ENCODE peak calls at places on chromosomes 3 and 15, in five cellular contexts. Q is pancreas, R is PC-9, E is tibial artery, Z is GM06990. K is an unnamed sample.

GRCh38 chr3:170117134-170117533 is 64.4 kb downstream of the PHC3 start:
- DNase-seq in Z (no peak), E (no peak), Q (no peak), R (no peak), K (no peak)

GRCh38 chr3:61524933-61525332 is 36.4 kb upstream of the PTPRG start:
- DNase-seq in E (no peak), R (no peak), Q (no peak), Z (no peak), K (no peak)

GRCh38 chr15:80779658-80780415 is 667 bp downstream of the CEMIP start:
- DNase-seq in R (peak; percentile 39), E (no peak), Z (peak; percentile 18), Q (peak; percentile 63), K (no peak)

GRCh38 chr3:38648024-38648658 is 1.3 kb downstream of the SCN5A start:
- DNase-seq in Z (no peak), R (no peak), E (peak; percentile 38), Q (no peak), K (no peak)

GRCh38 chr15:80999623-81000036 is 1.1 kb upstream of the TLNRD1 start:
- DNase-seq in E (no peak), Q (peak; percentile 84), Z (peak; percentile 59), R (peak; percentile 77), K (no peak)

GRCh38 chr3:186976802-186977201 is 46.5 kb downstream of the ST6GAL1 start:
- DNase-seq in R (no peak), Q (no peak), E (no peak), Z (no peak), K (no peak)

GRCh38 chr15:35329521-35329921 is 216.4 kb downstream of the DPH6 start:
- DNase-seq in Z (no peak), E (no peak), R (no peak), Q (no peak), K (no peak)

GRCh38 chr3:87186631-87187159 is 40.4 kb upstream of the CHMP2B start:
- DNase-seq in R (no peak), E (no peak), Z (no peak), Q (no peak), K (no peak)

GRCh38 chr15:89165677-89166076 is 55.7 kb downstream of the RLBP1 start:
- DNase-seq in Z (no peak), R (no peak), Q (no peak), E (no peak), K (no peak)

DNA sequence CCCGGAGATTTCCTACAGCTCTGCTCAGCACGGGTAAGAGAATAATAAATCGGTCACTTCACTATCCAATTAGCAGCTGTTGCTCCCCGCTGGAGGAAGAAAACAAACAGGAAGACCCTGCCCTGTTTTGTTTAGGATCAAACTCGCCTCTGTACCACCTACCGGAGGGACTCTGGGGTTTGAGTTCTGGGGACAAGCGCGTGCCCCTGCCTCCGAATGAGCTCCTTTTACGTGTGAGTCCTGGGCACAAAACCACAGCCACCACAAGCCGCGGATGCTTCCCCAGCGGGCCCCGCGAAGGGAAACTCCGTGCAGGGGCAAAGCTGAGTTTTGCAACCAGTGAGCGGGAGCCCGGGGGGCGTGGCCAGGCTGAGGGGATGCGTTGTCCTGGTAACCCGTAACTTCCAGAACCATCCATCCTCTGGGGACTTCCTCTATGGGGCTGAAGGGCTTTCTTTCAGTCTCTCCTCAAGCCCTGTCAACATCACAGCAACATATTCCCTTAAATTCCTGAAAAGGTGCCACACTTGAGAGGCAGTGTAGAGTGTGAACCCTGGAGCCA is 315.8 kb upstream of the PROK2 start:
- DNase-seq in Z (peak; percentile 91), R (no peak), Q (peak; percentile 76), E (peak; percentile 93), K (peak; percentile 96)
- H3K4me3 ChIP-seq in Z (peak overlapping the region; percentile 48), R (no peak overlapping the region), Q (no peak overlapping the region), E (peak overlapping the region; percentile 47), K (peak overlapping the region; percentile 9)

DNA sequence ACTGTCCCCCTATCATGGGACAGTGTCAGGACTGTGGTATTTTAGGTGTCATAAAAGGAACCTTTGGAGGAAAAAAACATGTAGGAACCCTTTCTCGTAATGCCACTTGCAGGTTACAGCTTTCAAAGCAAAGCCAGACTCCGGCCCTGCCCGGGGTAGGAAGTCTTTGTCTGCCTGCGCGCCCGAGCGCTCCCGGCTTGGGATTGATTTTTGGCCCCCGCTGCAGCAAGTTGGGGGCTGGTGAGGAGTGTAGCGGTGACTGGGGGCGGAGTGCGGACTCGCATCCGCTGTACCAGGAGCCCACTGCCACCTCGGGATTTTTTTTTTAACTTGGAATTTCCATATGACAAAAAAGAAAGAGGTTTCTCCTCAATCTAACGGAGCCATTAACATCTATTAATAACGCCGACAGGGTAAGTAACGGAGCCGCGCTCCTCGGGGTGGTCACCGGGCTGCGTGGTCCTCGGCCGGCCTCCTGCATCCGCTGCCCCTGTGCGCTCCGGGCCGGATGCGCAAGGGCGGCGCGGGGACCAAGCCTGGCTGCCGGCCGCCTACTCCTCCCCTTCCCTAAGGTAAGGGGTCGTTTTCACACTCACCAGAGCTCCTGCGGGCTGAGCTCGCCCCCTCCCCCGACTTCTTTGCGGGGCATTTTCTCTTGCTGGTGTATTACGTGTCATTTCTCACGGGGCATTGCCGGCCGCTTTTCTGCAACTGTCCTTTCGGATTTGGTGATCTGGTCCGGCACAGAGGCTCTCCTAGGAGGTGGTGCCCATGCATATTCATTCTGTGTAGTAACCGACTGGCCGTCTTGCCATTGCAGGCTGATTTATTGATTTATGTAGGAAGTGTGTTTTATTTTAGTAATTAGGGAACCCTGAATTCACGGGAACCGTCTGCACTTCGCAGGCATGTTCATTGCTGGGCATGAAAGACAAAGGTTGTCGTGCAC is 219.8 kb upstream of the TOPAZ1 start:
- DNase-seq in Q (no peak), R (no peak), Z (no peak), E (no peak), K (no peak)
- H3K4me3 ChIP-seq in Q (no peak overlapping the region), R (no peak overlapping the region), Z (peak overlapping the region; percentile 66), E (peak overlapping the region; percentile 31), K (peak overlapping the region; percentile 18)

GRCh38 chr3:31932990-31933389 is 48.1 kb downstream of the OSBPL10 start:
- DNase-seq in R (no peak), E (no peak), Z (no peak), Q (no peak), K (no peak)
- H3K4me3 ChIP-seq in R (no peak overlapping the region), E (no peak overlapping the region), Z (no peak overlapping the region), Q (no peak overlapping the region), K (no peak overlapping the region)

GRCh38 chr15:65182538-65182937 is 2.6 kb downstream of the CLPX start:
- DNase-seq in Q (no peak), Z (peak; percentile 31), R (no peak), E (no peak), K (no peak)
- H3K4me3 ChIP-seq in Q (no peak overlapping the region), Z (peak overlapping the region; percentile 99), R (no peak overlapping the region), E (peak overlapping the region; percentile 77), K (no peak overlapping the region)

GRCh38 chr3:195040094-195040493 is 230.9 kb downstream of the XXYLT1 start:
- DNase-seq in Z (no peak), R (no peak), E (peak; percentile 39), Q (no peak), K (no peak)

GRCh38 chr3:195038161-195038560 is 232.8 kb downstream of the XXYLT1 start:
- DNase-seq in R (no peak), Q (no peak), E (no peak), Z (no peak), K (no peak)

GRCh38 chr3:195037017-195037373 is 234.0 kb downstream of the XXYLT1 start:
- DNase-seq in R (no peak), Q (no peak), E (no peak), Z (no peak), K (no peak)

GRCh38 chr3:195040773-195041520 is 230.0 kb downstream of the XXYLT1 start:
- DNase-seq in Z (no peak), Q (no peak), E (peak; percentile 45), R (peak; percentile 97), K (no peak)

GRCh38 chr3:195039180-195039843 is 231.6 kb downstream of the XXYLT1 start:
- DNase-seq in Z (no peak), R (no peak), Q (no peak), E (no peak), K (no peak)
- H3K4me3 ChIP-seq in Z (no peak overlapping the region), R (no peak overlapping the region), Q (no peak overlapping the region), E (no peak overlapping the region), K (no peak overlapping the region)

DNA sequence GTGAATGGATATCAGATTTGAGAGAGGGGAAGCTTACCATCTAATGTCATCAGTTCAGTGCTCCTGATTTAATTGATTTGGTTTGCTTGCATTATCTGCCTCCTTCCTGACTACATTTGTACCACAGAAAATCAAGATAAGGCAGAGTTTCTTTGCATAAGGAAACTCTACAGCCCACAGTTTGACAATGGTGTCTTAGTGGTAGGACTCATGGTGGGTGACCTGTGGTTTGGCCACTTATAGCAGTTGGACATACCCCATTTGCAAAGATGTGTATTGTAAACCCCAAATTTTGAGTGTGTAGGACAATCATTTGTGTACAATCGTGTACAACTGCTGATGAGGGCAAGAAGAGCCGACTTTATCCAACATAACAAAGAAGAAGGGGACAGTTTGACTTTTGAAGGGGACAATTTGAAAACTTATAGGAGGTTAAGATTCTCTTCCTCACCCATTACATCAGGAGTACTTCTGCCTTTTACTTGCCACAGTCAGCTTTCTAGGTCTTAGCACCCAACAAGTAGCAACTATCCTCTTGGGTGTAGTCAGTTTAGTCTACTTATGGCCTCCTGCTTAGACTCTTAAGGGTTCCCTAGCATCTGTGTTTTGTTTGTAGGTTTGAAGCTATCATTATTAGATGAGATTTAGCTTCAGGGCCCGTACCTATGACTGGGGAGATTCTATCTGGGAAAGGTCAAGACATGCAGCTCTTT is 6.2 kb downstream of the TGFBR2 start:
- DNase-seq in E (no peak), Z (no peak), R (no peak), Q (no peak), K (no peak)
- H3K4me3 ChIP-seq in E (no peak overlapping the region), Z (no peak overlapping the region), R (no peak overlapping the region), Q (no peak overlapping the region), K (peak overlapping the region; percentile 14)

DNA sequence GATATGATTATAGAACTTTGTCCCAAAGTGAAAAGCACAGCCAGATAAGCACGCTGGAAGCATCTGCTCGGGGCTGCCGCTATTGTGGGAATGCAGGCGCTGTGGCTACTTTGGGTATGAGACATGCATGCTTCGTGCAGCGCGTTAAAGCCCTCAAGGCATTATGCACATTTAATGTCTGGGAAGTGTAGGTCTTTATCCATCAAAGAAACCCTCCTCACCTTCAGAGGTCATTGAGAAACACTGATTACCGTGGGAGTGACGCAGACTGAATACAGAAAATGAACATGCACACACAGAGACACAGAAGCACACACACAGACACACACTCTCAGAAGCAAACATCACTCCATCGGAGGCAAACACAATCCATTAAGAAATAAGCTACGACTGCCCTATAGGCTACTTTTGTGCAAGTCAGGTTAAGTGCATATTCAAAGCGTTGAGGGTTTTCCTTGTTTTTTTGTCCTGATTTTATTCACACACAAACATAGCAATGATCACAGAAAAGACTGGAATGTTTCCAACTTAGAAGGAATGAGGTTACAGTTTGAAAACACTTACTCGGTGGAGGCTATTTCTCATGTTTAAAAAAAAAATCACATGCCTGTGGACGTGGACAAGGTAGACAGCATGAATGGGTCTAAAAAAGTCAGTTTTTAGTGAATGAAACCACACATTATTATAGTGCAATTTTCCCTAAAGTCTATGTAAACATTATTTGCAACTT is 68.5 kb downstream of the PLCH1 start:
- DNase-seq in R (peak; percentile 11), E (no peak), Q (peak; percentile 37), Z (no peak), K (peak; percentile 74)
- H3K4me3 ChIP-seq in R (no peak overlapping the region), E (peak overlapping the region; percentile 10), Q (peak overlapping the region; percentile 0), Z (no peak overlapping the region), K (no peak overlapping the region)

DNA sequence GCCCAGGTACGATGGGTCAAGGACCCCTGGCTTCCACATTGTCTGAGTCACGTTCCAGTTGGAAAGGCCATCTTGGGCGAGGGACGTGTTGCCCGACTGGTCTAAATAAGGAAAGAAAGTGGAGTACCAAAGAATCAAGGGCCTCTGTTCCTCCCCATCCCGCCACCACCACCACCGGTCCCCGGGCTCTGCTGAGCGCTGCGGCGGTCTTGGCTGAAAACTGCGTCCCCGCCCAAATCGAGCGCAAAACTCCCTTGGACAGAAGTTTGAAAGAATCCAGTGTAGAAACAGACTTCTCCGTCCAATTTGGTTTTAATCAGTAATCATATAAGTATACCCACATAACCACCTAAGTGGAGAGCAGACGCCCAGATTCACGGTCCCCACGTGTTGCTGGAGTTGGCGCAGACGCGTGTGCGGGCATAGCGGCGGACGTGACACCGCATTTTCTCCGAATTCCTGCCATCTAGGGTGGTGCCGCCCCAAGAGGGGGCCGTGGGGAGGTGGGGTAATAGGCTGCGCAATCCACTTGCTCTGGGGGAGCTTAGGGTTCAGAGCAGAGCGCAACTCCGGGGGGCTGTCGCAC is 243.8 kb upstream of the TOPAZ1 start:
- DNase-seq in Z (peak; percentile 29), Q (no peak), R (peak; percentile 52), E (no peak), K (no peak)
- H3K4me3 ChIP-seq in Z (peak overlapping the region; percentile 60), Q (no peak overlapping the region), R (peak overlapping the region; percentile 70), E (peak overlapping the region; percentile 58), K (peak overlapping the region; percentile 20)

K was measured in aorta.